ENCODE peak calls at places on chromosomes 13 and 19, in four cellular contexts. A is K562, J is WTC11, Q is HepG2. I is an unnamed sample.

GRCh38 chr13:28099396-28100148 is 804 bp downstream of the FLT3 start:
- DNase-seq in A (no peak), J (no peak), Q (no peak), I (no peak)

GRCh38 chr13:97499181-97499580 is 65.2 kb downstream of the RAP2A start:
- DNase-seq in A (no peak), J (no peak), Q (no peak), I (no peak)

GRCh38 chr13:41827507-41828213 is 133.2 kb downstream of the VWA8 start:
- DNase-seq in A (no peak), J (no peak), Q (no peak), I (no peak)

GRCh38 chr13:33316890-33317289 is 31.3 kb upstream of the STARD13 start:
- DNase-seq in A (no peak), J (no peak), Q (no peak), I (no peak)

GRCh38 chr19:46753420-46754155 is 7.3 kb upstream of the STRN4 start:
- DNase-seq in A (peak; percentile 50), J (peak; percentile 77), Q (peak; percentile 48), I (peak; percentile 61)

GRCh38 chr19:53511933-53512374 is 26.0 kb upstream of the ZNF331 start:
- DNase-seq in A (peak; percentile 63), J (peak; percentile 91), Q (peak; percentile 71), I (peak; percentile 28)

GRCh38 chr13:72638059-72638815 is 89.2 kb downstream of the MZT1 start:
- DNase-seq in A (no peak), J (no peak), Q (no peak), I (no peak)

GRCh38 chr19:32916969-32917611 is 47.5 kb upstream of the SLC7A9 start:
- DNase-seq in A (no peak), J (no peak), Q (no peak), I (no peak)

GRCh38 chr19:51688665-51689571 is 4.2 kb upstream of the SPACA6 start:
- DNase-seq in A (peak; percentile 81), J (peak; percentile 81), Q (peak; percentile 61), I (peak; percentile 80)

GRCh38 chr19:53553159-53553558 is 15.2 kb downstream of the ZNF331 start:
- DNase-seq in A (no peak), J (no peak), Q (no peak), I (no peak)

GRCh38 chr13:95234242-95234641 is 67.0 kb downstream of the ABCC4 start:
- DNase-seq in A (no peak), J (no peak), Q (no peak), I (no peak)

GRCh38 chr13:103403148-103403740 is 337.0 kb upstream of the SLC10A2 start:
- DNase-seq in A (no peak), J (no peak), Q (no peak), I (no peak)

GRCh38 chr13:101925731-101926130 is 473.3 kb downstream of the ITGBL1 start:
- DNase-seq in A (no peak), J (no peak), Q (no peak), I (no peak)

GRCh38 chr19:32691291-32691951 is at the start of gene NUDT19:
- DNase-seq in A (peak; percentile 79), J (peak; percentile 58), Q (peak; percentile 78), I (peak; percentile 76)

GRCh38 chr13:53198017-53198416 is 169.4 kb downstream of the OLFM4 start:
- DNase-seq in A (no peak), J (no peak), Q (no peak), I (no peak)

GRCh38 chr13:113970810-113971470 is 2.9 kb downstream of the C13orf46 start:
- DNase-seq in A (no peak), J (peak; percentile 12), Q (no peak), I (no peak)

GRCh38 chr13:107192289-107192688 is 624.4 kb upstream of the ARGLU1 start:
- DNase-seq in A (no peak), J (no peak), Q (peak; percentile 84), I (no peak)

GRCh38 chr19:6802336-6803035 is 30.0 kb downstream of the VAV1 start:
- DNase-seq in A (no peak), J (no peak), Q (no peak), I (no peak)

GRCh38 chr19:21585491-21585890 is 80.1 kb downstream of the ZNF429 start:
- DNase-seq in A (no peak), J (no peak), Q (no peak), I (no peak)

GRCh38 chr19:46383846-46384245 is 29.5 kb downstream of the CCDC8 start:
- DNase-seq in A (no peak), J (no peak), Q (no peak), I (no peak)

GRCh38 chr13:110216403-110217041 is 90.4 kb downstream of the COL4A1 start:
- DNase-seq in A (no peak), J (no peak), Q (no peak), I (no peak)

GRCh38 chr19:47848871-47849473 is 10.1 kb upstream of the TPRX2 start:
- DNase-seq in A (peak; percentile 66), J (peak; percentile 85), Q (peak; percentile 15), I (peak; percentile 58)

GRCh38 chr13:34078334-34078999 is 260.5 kb downstream of the RFC3 start:
- DNase-seq in A (no peak), J (no peak), Q (no peak), I (no peak)

GRCh38 chr19:58409010-58409790 is 751 bp downstream of the ZNF584 start:
- DNase-seq in A (no peak), J (peak; percentile 31), Q (no peak), I (no peak)

GRCh38 chr19:10699650-10700335 is 1.4 kb upstream of the QTRT1 start:
- DNase-seq in A (no peak), J (peak; percentile 79), Q (peak; percentile 35), I (peak; percentile 46)

GRCh38 chr13:75226755-75227435 is 255.1 kb downstream of the TBC1D4 start:
- DNase-seq in A (no peak), J (no peak), Q (no peak), I (no peak)

GRCh38 chr19:991174-991931 is 7.2 kb downstream of the WDR18 start:
- DNase-seq in A (peak; percentile 85), J (peak; percentile 91), Q (no peak), I (peak; percentile 88)

GRCh38 chr13:100573121-100573520 is 15.5 kb downstream of the GGACT start:
- DNase-seq in A (peak; percentile 61), J (peak; percentile 82), Q (peak; percentile 77), I (peak; percentile 67)

GRCh38 chr13:19766637-19767036 is 16.1 kb downstream of the PSPC1 start:
- DNase-seq in A (no peak), J (no peak), Q (no peak), I (no peak)

DNA sequence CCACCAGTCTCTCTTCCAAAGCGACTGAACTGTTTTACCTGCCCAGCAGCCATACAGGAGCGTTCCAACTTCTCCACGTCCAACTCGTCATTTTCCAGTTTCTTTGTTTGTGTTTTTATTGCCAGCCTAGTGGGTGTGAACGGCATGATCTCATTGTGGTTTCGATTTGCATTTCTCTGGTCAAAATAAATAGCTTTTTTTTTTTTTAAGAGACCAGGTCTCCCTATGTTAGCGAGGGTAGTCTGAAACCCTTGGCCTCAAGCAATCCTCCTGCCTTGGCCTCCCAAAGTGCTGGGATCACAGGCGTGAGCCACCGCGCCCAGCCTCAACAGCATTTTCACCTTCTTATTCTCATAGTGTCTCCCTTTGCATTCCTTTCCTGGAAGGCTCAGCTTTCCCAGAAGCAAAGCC is 4.1 kb upstream of the JSRP1 start:
- DNase-seq in A (no peak), J (no peak), Q (no peak), I (no peak)
- TF ChIP-seq ELF4 in A (no peak), J (no peak), Q (no peak), I (no peak)

GRCh38 chr13:36344173-36344572 is 2.0 kb downstream of the SPART start:
- DNase-seq in A (peak; percentile 13), J (no peak), Q (no peak), I (no peak)
- TF ChIP-seq ELF4 in A (no peak), J (no peak), Q (no peak), I (no peak)

GRCh38 chr19:55600336-55601028 is 394 bp downstream of the ZNF524 start:
- DNase-seq in A (no peak), J (peak; percentile 88), Q (no peak), I (no peak)
- TF ChIP-seq ELF4 in A (no peak), J (no peak), Q (no peak), I (no peak)

GRCh38 chr13:50677687-50678463 is 165.6 kb downstream of the DLEU7 start:
- DNase-seq in A (no peak), J (no peak), Q (no peak), I (no peak)
- TF ChIP-seq ELF4 in A (no peak), J (no peak), Q (no peak), I (no peak)